ENCODE peak calls at places on chromosomes 7 and 10, in six cellular contexts. One of them, this sample, is unnamed.

GRCh38 chr10:81872206-81872605 is 2.8 kb upstream of the NRG3 start:
- DNase-seq in IMR-90: no peak
- DNase-seq in progenitor cell of endocrine pancreas: no peak
- DNase-seq in NB4: no peak
- DNase-seq in tibial artery: no peak
- DNase-seq in lower lobe of right lung: no peak
- DNase-seq in this sample: no peak

GRCh38 chr10:48946891-48947500 is 7.4 kb upstream of the LRRC18 start:
- DNase-seq in progenitor cell of endocrine pancreas: no peak
- DNase-seq in IMR-90: no peak
- DNase-seq in NB4: no peak
- DNase-seq in lower lobe of right lung: no peak
- DNase-seq in tibial artery: no peak
- DNase-seq in this sample: no peak

GRCh38 chr7:103031781-103032180 is 42.8 kb downstream of the FBXL13 start:
- DNase-seq in progenitor cell of endocrine pancreas: no peak
- DNase-seq in lower lobe of right lung: no peak
- DNase-seq in IMR-90: peak; percentile 38
- DNase-seq in NB4: no peak
- DNase-seq in tibial artery: no peak
- DNase-seq in this sample: no peak

GRCh38 chr7:157404845-157405481 is 68.2 kb downstream of the DNAJB6 start:
- DNase-seq in progenitor cell of endocrine pancreas: no peak
- DNase-seq in tibial artery: no peak
- DNase-seq in NB4: peak; percentile 99
- DNase-seq in IMR-90: peak; percentile 94
- DNase-seq in lower lobe of right lung: no peak
- DNase-seq in this sample: no peak

GRCh38 chr10:47030191-47030698 is 119.0 kb downstream of the PTPN20 start:
- DNase-seq in progenitor cell of endocrine pancreas: no peak
- DNase-seq in lower lobe of right lung: peak; percentile 36
- DNase-seq in NB4: no peak
- DNase-seq in tibial artery: peak; percentile 70
- DNase-seq in IMR-90: no peak
- DNase-seq in this sample: peak; percentile 5

GRCh38 chr7:116052006-116052405 is 21.4 kb upstream of the TFEC start:
- DNase-seq in tibial artery: no peak
- DNase-seq in NB4: no peak
- DNase-seq in progenitor cell of endocrine pancreas: no peak
- DNase-seq in IMR-90: peak; percentile 41
- DNase-seq in lower lobe of right lung: no peak
- DNase-seq in this sample: no peak

GRCh38 chr7:35035511-35035921 is 1.8 kb downstream of the DPY19L1 start:
- DNase-seq in NB4: peak; percentile 16
- DNase-seq in lower lobe of right lung: no peak
- DNase-seq in IMR-90: peak; percentile 56
- DNase-seq in tibial artery: no peak
- DNase-seq in progenitor cell of endocrine pancreas: no peak
- DNase-seq in this sample: no peak

GRCh38 chr10:73379064-73379748 is 20.5 kb upstream of the CFAP70 start:
- DNase-seq in NB4: no peak
- DNase-seq in progenitor cell of endocrine pancreas: no peak
- DNase-seq in tibial artery: no peak
- DNase-seq in lower lobe of right lung: no peak
- DNase-seq in IMR-90: no peak
- DNase-seq in this sample: no peak

GRCh38 chr7:28128608-28129007 is 52.0 kb downstream of the JAZF1 start:
- DNase-seq in progenitor cell of endocrine pancreas: no peak
- DNase-seq in NB4: no peak
- DNase-seq in tibial artery: no peak
- DNase-seq in IMR-90: no peak
- DNase-seq in lower lobe of right lung: no peak
- DNase-seq in this sample: no peak

GRCh38 chr10:98469532-98469931 is 22.8 kb upstream of the HPS1 start:
- DNase-seq in tibial artery: no peak
- DNase-seq in progenitor cell of endocrine pancreas: no peak
- DNase-seq in IMR-90: no peak
- DNase-seq in NB4: no peak
- DNase-seq in lower lobe of right lung: no peak
- DNase-seq in this sample: no peak

GRCh38 chr10:132111121-132111731 is 45.5 kb downstream of the JAKMIP3 start:
- DNase-seq in tibial artery: no peak
- DNase-seq in progenitor cell of endocrine pancreas: peak; percentile 7
- DNase-seq in lower lobe of right lung: peak; percentile 35
- DNase-seq in NB4: no peak
- DNase-seq in IMR-90: no peak
- DNase-seq in this sample: no peak

GRCh38 chr10:73998623-73999622 is 1.0 kb downstream of the VCL start:
- DNase-seq in progenitor cell of endocrine pancreas: peak; percentile 45
- DNase-seq in IMR-90: peak; percentile 86
- DNase-seq in NB4: no peak
- DNase-seq in tibial artery: peak; percentile 79
- DNase-seq in lower lobe of right lung: peak; percentile 70
- DNase-seq in this sample: peak; percentile 61

GRCh38 chr7:90723866-90724265 is 127.7 kb downstream of the CDK14 start:
- DNase-seq in progenitor cell of endocrine pancreas: no peak
- DNase-seq in tibial artery: no peak
- DNase-seq in NB4: no peak
- DNase-seq in lower lobe of right lung: no peak
- DNase-seq in IMR-90: no peak
- DNase-seq in this sample: no peak

GRCh38 chr10:80461208-80462183 is 7.4 kb downstream of the TSPAN14 start:
- DNase-seq in NB4: peak; percentile 66
- DNase-seq in progenitor cell of endocrine pancreas: no peak
- DNase-seq in lower lobe of right lung: no peak
- DNase-seq in IMR-90: no peak
- DNase-seq in tibial artery: peak; percentile 48
- DNase-seq in this sample: no peak

GRCh38 chr10:124651402-124651887 is 92.7 kb downstream of the FAM53B start:
- DNase-seq in tibial artery: no peak
- DNase-seq in IMR-90: no peak
- DNase-seq in progenitor cell of endocrine pancreas: no peak
- DNase-seq in NB4: peak; percentile 28
- DNase-seq in lower lobe of right lung: no peak
- DNase-seq in this sample: no peak

GRCh38 chr10:86758231-86759072 is 2.0 kb downstream of the BMPR1A start:
- DNase-seq in progenitor cell of endocrine pancreas: no peak
- DNase-seq in lower lobe of right lung: no peak
- DNase-seq in tibial artery: no peak
- DNase-seq in IMR-90: peak; percentile 25
- DNase-seq in NB4: peak; percentile 31
- DNase-seq in this sample: no peak

GRCh38 chr10:10533417-10533816 is 484.3 kb upstream of the CELF2 start:
- DNase-seq in IMR-90: peak; percentile 49
- DNase-seq in NB4: no peak
- DNase-seq in tibial artery: no peak
- DNase-seq in progenitor cell of endocrine pancreas: no peak
- DNase-seq in lower lobe of right lung: no peak
- DNase-seq in this sample: no peak

GRCh38 chr7:149544028-149544427 is 46.4 kb upstream of the ZNF746 start:
- DNase-seq in lower lobe of right lung: no peak
- DNase-seq in progenitor cell of endocrine pancreas: no peak
- DNase-seq in IMR-90: no peak
- DNase-seq in tibial artery: no peak
- DNase-seq in NB4: no peak
- DNase-seq in this sample: no peak

GRCh38 chr10:100057948-100058347 is 23.7 kb downstream of the CPN1 start:
- DNase-seq in NB4: no peak
- DNase-seq in progenitor cell of endocrine pancreas: no peak
- DNase-seq in lower lobe of right lung: no peak
- DNase-seq in tibial artery: no peak
- DNase-seq in IMR-90: no peak
- DNase-seq in this sample: no peak
- TF ChIP-seq CTCF in NB4: no peak
- TF ChIP-seq CTCF in progenitor cell of endocrine pancreas: no peak
- TF ChIP-seq CTCF in lower lobe of right lung: no peak
- TF ChIP-seq CTCF in tibial artery: no peak
- TF ChIP-seq CTCF in IMR-90: no peak
- TF ChIP-seq CTCF in this sample: no peak

GRCh38 chr7:101234636-101235035 is 3.0 kb downstream of the CLDN15 start:
- DNase-seq in IMR-90: no peak
- DNase-seq in tibial artery: no peak
- DNase-seq in lower lobe of right lung: no peak
- DNase-seq in progenitor cell of endocrine pancreas: no peak
- DNase-seq in NB4: no peak
- DNase-seq in this sample: no peak

GRCh38 chr7:101235522-101235921 is 2.1 kb downstream of the CLDN15 start:
- DNase-seq in lower lobe of right lung: no peak
- DNase-seq in IMR-90: no peak
- DNase-seq in NB4: no peak
- DNase-seq in progenitor cell of endocrine pancreas: no peak
- DNase-seq in tibial artery: no peak
- DNase-seq in this sample: no peak

GRCh38 chr7:101233907-101234547 is 3.6 kb downstream of the CLDN15 start:
- DNase-seq in tibial artery: no peak
- DNase-seq in IMR-90: no peak
- DNase-seq in lower lobe of right lung: no peak
- DNase-seq in progenitor cell of endocrine pancreas: no peak
- DNase-seq in NB4: no peak
- DNase-seq in this sample: no peak

GRCh38 chr7:101236292-101236691 is 1.3 kb downstream of the CLDN15 start:
- DNase-seq in lower lobe of right lung: no peak
- DNase-seq in progenitor cell of endocrine pancreas: no peak
- DNase-seq in tibial artery: no peak
- DNase-seq in NB4: no peak
- DNase-seq in IMR-90: no peak
- DNase-seq in this sample: no peak

DNA sequence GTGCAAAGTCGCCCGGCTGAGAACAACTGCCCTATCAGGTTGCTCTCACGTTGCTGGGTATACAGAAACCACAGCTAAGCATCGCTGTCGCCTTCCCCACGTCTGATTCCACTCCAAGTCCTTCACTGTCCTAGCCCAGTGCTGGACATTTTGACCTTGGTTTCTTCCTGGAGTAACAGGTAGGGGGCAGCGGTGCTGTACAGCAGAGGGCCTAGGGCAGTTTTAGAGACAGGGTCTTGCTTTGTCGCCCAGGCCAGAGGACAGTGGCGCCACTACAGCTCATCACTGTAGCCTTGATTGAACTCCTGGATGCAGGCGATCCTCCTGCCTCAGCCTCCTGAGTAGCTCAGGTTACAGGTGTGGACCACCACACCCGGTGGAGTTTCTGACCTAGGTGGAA is 2.6 kb downstream of the CLDN15 start:
- DNase-seq in tibial artery: no peak
- DNase-seq in NB4: peak; percentile 62
- DNase-seq in lower lobe of right lung: no peak
- DNase-seq in progenitor cell of endocrine pancreas: no peak
- DNase-seq in IMR-90: no peak
- DNase-seq in this sample: peak; percentile 38
- TF ChIP-seq CTCF in tibial artery: no peak
- TF ChIP-seq CTCF in NB4: peak; percentile 64
- TF ChIP-seq CTCF in lower lobe of right lung: peak; percentile 29
- TF ChIP-seq CTCF in progenitor cell of endocrine pancreas: peak; percentile 31
- TF ChIP-seq CTCF in IMR-90: peak; percentile 25
- TF ChIP-seq CTCF in this sample: peak; percentile 31

GRCh38 chr10:21175797-21176196 is 278.7 kb upstream of the NEBL start:
- DNase-seq in lower lobe of right lung: no peak
- DNase-seq in progenitor cell of endocrine pancreas: no peak
- DNase-seq in NB4: no peak
- DNase-seq in tibial artery: no peak
- DNase-seq in IMR-90: no peak
- DNase-seq in this sample: no peak

GRCh38 chr10:21173433-21173963 is 276.4 kb upstream of the NEBL start:
- DNase-seq in tibial artery: no peak
- DNase-seq in lower lobe of right lung: peak; percentile 54
- DNase-seq in NB4: no peak
- DNase-seq in IMR-90: no peak
- DNase-seq in progenitor cell of endocrine pancreas: no peak
- DNase-seq in this sample: peak; percentile 25

GRCh38 chr10:21174670-21175495 is 277.8 kb upstream of the NEBL start:
- DNase-seq in NB4: no peak
- DNase-seq in progenitor cell of endocrine pancreas: no peak
- DNase-seq in tibial artery: no peak
- DNase-seq in IMR-90: no peak
- DNase-seq in lower lobe of right lung: no peak
- DNase-seq in this sample: no peak

GRCh38 chr10:21172774-21173432 is 275.8 kb upstream of the NEBL start:
- DNase-seq in progenitor cell of endocrine pancreas: no peak
- DNase-seq in lower lobe of right lung: peak; percentile 61
- DNase-seq in tibial artery: no peak
- DNase-seq in NB4: no peak
- DNase-seq in IMR-90: no peak
- DNase-seq in this sample: peak; percentile 39

GRCh38 chr10:21173964-21174669 is 277.0 kb upstream of the NEBL start:
- DNase-seq in progenitor cell of endocrine pancreas: peak; percentile 67
- DNase-seq in lower lobe of right lung: peak; percentile 92
- DNase-seq in NB4: no peak
- DNase-seq in tibial artery: no peak
- DNase-seq in IMR-90: no peak
- DNase-seq in this sample: peak; percentile 57
- TF ChIP-seq CTCF in progenitor cell of endocrine pancreas: no peak
- TF ChIP-seq CTCF in lower lobe of right lung: no peak
- TF ChIP-seq CTCF in NB4: no peak
- TF ChIP-seq CTCF in tibial artery: no peak
- TF ChIP-seq CTCF in IMR-90: no peak
- TF ChIP-seq CTCF in this sample: no peak

GRCh38 chr7:129605960-129606644 is 5.4 kb upstream of the NRF1 start:
- DNase-seq in tibial artery: no peak
- DNase-seq in IMR-90: no peak
- DNase-seq in NB4: no peak
- DNase-seq in progenitor cell of endocrine pancreas: no peak
- DNase-seq in lower lobe of right lung: no peak
- DNase-seq in this sample: no peak

GRCh38 chr7:129609666-129610065 is 1.9 kb upstream of the NRF1 start:
- DNase-seq in progenitor cell of endocrine pancreas: no peak
- DNase-seq in tibial artery: no peak
- DNase-seq in NB4: peak; percentile 28
- DNase-seq in lower lobe of right lung: no peak
- DNase-seq in IMR-90: no peak
- DNase-seq in this sample: no peak

GRCh38 chr7:129606801-129607200 is 4.7 kb upstream of the NRF1 start:
- DNase-seq in progenitor cell of endocrine pancreas: no peak
- DNase-seq in NB4: peak; percentile 28
- DNase-seq in IMR-90: no peak
- DNase-seq in tibial artery: no peak
- DNase-seq in lower lobe of right lung: no peak
- DNase-seq in this sample: no peak

GRCh38 chr7:129605038-129605437 is 6.5 kb upstream of the NRF1 start:
- DNase-seq in tibial artery: no peak
- DNase-seq in NB4: no peak
- DNase-seq in IMR-90: no peak
- DNase-seq in lower lobe of right lung: no peak
- DNase-seq in progenitor cell of endocrine pancreas: no peak
- DNase-seq in this sample: no peak

DNA sequence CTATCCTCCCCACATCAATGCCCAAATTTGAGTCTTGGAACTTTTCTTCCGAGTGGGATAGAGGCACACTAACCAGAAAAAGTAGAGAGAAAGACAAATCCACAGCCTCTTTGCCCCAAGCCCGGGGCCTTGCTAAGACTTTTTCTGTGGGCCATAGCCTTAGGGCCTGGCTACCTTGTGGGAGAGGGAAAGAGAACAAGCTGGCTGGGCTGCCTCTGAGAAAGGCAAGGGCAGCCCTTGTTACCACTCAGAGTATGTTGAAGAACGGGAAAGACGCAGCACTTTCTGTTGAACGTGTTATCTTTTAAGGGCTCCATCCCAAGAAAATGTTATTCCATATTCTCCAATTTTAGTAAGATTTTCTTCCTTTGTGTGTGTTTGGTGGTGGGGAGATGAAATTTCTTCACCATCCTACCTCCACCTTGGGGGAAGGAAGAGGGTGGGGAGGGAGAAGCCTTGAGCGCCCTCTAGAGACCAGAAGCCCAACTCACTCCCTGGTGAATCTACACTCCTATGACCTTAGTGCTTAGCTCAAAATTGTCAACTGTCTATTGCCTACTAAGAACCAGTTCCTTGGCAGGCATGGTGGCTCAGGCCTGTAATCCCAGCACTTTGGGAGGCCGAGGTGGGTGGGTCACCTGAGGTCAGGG is 3.9 kb upstream of the NRF1 start:
- DNase-seq in tibial artery: no peak
- DNase-seq in lower lobe of right lung: no peak
- DNase-seq in progenitor cell of endocrine pancreas: no peak
- DNase-seq in NB4: peak; percentile 83
- DNase-seq in IMR-90: no peak
- DNase-seq in this sample: peak; percentile 27
- TF ChIP-seq CTCF in tibial artery: no peak
- TF ChIP-seq CTCF in lower lobe of right lung: peak; percentile 34
- TF ChIP-seq CTCF in progenitor cell of endocrine pancreas: peak; percentile 56
- TF ChIP-seq CTCF in NB4: peak; percentile 96
- TF ChIP-seq CTCF in IMR-90: peak; percentile 51
- TF ChIP-seq CTCF in this sample: peak; percentile 36

This sample was measured in glutamatergic neuron.